ENCODE peak calls at places on chromosomes 4 and X, in ten cellular contexts. One of them, this sample, is unnamed.
A peak's percentile ranks its signal among the peaks of the same experiment; 100 is the strongest.

GRCh38 chrX:73577368-73577767 is 14.4 kb downstream of the CHIC1 start:
- DNase-seq in adipocyte: peak; percentile 46
- DNase-seq in PC-9: peak; percentile 78
- DNase-seq in neuronal stem cell: peak; percentile 21
- DNase-seq in left kidney: peak; percentile 59
- DNase-seq in bronchial epithelial cell: peak; percentile 89
- DNase-seq in activated gamma-delta T cell treated with Interleukin-2 at 50 U/mL for 16 hours: no peak
- DNase-seq in cardiac muscle cell: peak; percentile 69
- DNase-seq in psoas muscle: no peak
- DNase-seq in effector memory CD8-positive, alpha-beta T cell: no peak
- DNase-seq in this sample: peak; percentile 66

GRCh38 chr4:71243434-71243833 is 95.4 kb upstream of the SLC4A4 start:
- DNase-seq in psoas muscle: no peak
- DNase-seq in effector memory CD8-positive, alpha-beta T cell: no peak
- DNase-seq in activated gamma-delta T cell treated with Interleukin-2 at 50 U/mL for 16 hours: no peak
- DNase-seq in left kidney: no peak
- DNase-seq in bronchial epithelial cell: no peak
- DNase-seq in adipocyte: no peak
- DNase-seq in cardiac muscle cell: no peak
- DNase-seq in PC-9: no peak
- DNase-seq in neuronal stem cell: no peak
- DNase-seq in this sample: no peak

GRCh38 chrX:53279296-53280237 is 1.8 kb downstream of the IQSEC2 start:
- DNase-seq in left kidney: no peak
- DNase-seq in neuronal stem cell: no peak
- DNase-seq in adipocyte: no peak
- DNase-seq in effector memory CD8-positive, alpha-beta T cell: no peak
- DNase-seq in psoas muscle: no peak
- DNase-seq in PC-9: no peak
- DNase-seq in cardiac muscle cell: no peak
- DNase-seq in bronchial epithelial cell: no peak
- DNase-seq in activated gamma-delta T cell treated with Interleukin-2 at 50 U/mL for 16 hours: no peak
- DNase-seq in this sample: no peak

GRCh38 chrX:16278927-16279326 is 111.6 kb downstream of the MAGEB17 start:
- DNase-seq in bronchial epithelial cell: no peak
- DNase-seq in activated gamma-delta T cell treated with Interleukin-2 at 50 U/mL for 16 hours: no peak
- DNase-seq in neuronal stem cell: no peak
- DNase-seq in psoas muscle: no peak
- DNase-seq in left kidney: no peak
- DNase-seq in effector memory CD8-positive, alpha-beta T cell: no peak
- DNase-seq in cardiac muscle cell: no peak
- DNase-seq in adipocyte: no peak
- DNase-seq in PC-9: no peak
- DNase-seq in this sample: no peak

GRCh38 chr4:40173470-40173875 is 23.4 kb upstream of the RHOH start:
- DNase-seq in left kidney: no peak
- DNase-seq in PC-9: no peak
- DNase-seq in bronchial epithelial cell: no peak
- DNase-seq in neuronal stem cell: no peak
- DNase-seq in adipocyte: no peak
- DNase-seq in effector memory CD8-positive, alpha-beta T cell: no peak
- DNase-seq in cardiac muscle cell: peak; percentile 21
- DNase-seq in activated gamma-delta T cell treated with Interleukin-2 at 50 U/mL for 16 hours: no peak
- DNase-seq in psoas muscle: no peak
- DNase-seq in this sample: peak; percentile 6

GRCh38 chr4:24282446-24282845 is 301.9 kb downstream of the DHX15 start:
- DNase-seq in psoas muscle: no peak
- DNase-seq in bronchial epithelial cell: no peak
- DNase-seq in neuronal stem cell: no peak
- DNase-seq in activated gamma-delta T cell treated with Interleukin-2 at 50 U/mL for 16 hours: no peak
- DNase-seq in adipocyte: no peak
- DNase-seq in PC-9: no peak
- DNase-seq in effector memory CD8-positive, alpha-beta T cell: no peak
- DNase-seq in left kidney: no peak
- DNase-seq in cardiac muscle cell: no peak
- DNase-seq in this sample: no peak

GRCh38 chr4:119300072-119300387 is 21.9 kb downstream of the FABP2 start:
- DNase-seq in psoas muscle: peak; percentile 43
- DNase-seq in activated gamma-delta T cell treated with Interleukin-2 at 50 U/mL for 16 hours: peak; percentile 21
- DNase-seq in neuronal stem cell: no peak
- DNase-seq in effector memory CD8-positive, alpha-beta T cell: peak; percentile 31
- DNase-seq in left kidney: peak; percentile 83
- DNase-seq in cardiac muscle cell: peak; percentile 75
- DNase-seq in bronchial epithelial cell: peak; percentile 32
- DNase-seq in adipocyte: peak; percentile 81
- DNase-seq in PC-9: no peak
- DNase-seq in this sample: peak; percentile 64

GRCh38 chr4:151259752-151260151 is 17.2 kb upstream of the PRSS48 start:
- DNase-seq in PC-9: no peak
- DNase-seq in bronchial epithelial cell: no peak
- DNase-seq in psoas muscle: no peak
- DNase-seq in cardiac muscle cell: no peak
- DNase-seq in activated gamma-delta T cell treated with Interleukin-2 at 50 U/mL for 16 hours: no peak
- DNase-seq in neuronal stem cell: no peak
- DNase-seq in effector memory CD8-positive, alpha-beta T cell: no peak
- DNase-seq in left kidney: no peak
- DNase-seq in adipocyte: no peak
- DNase-seq in this sample: no peak

GRCh38 chr4:48343531-48343930 is 2.2 kb downstream of the SLAIN2 start:
- DNase-seq in effector memory CD8-positive, alpha-beta T cell: no peak
- DNase-seq in psoas muscle: no peak
- DNase-seq in activated gamma-delta T cell treated with Interleukin-2 at 50 U/mL for 16 hours: no peak
- DNase-seq in bronchial epithelial cell: no peak
- DNase-seq in cardiac muscle cell: peak; percentile 40
- DNase-seq in neuronal stem cell: no peak
- DNase-seq in PC-9: no peak
- DNase-seq in adipocyte: peak; percentile 51
- DNase-seq in left kidney: peak; percentile 21
- DNase-seq in this sample: peak; percentile 39

GRCh38 chr4:107831140-107831539 is 6.4 kb downstream of the SGMS2 start:
- DNase-seq in cardiac muscle cell: no peak
- DNase-seq in effector memory CD8-positive, alpha-beta T cell: no peak
- DNase-seq in activated gamma-delta T cell treated with Interleukin-2 at 50 U/mL for 16 hours: no peak
- DNase-seq in adipocyte: no peak
- DNase-seq in bronchial epithelial cell: peak; percentile 64
- DNase-seq in left kidney: no peak
- DNase-seq in psoas muscle: no peak
- DNase-seq in neuronal stem cell: no peak
- DNase-seq in PC-9: no peak
- DNase-seq in this sample: no peak

GRCh38 chr4:6705638-6706037 is 4.0 kb downstream of the MRFAP1L1 start:
- DNase-seq in cardiac muscle cell: no peak
- DNase-seq in neuronal stem cell: no peak
- DNase-seq in bronchial epithelial cell: no peak
- DNase-seq in left kidney: no peak
- DNase-seq in PC-9: no peak
- DNase-seq in effector memory CD8-positive, alpha-beta T cell: no peak
- DNase-seq in psoas muscle: no peak
- DNase-seq in adipocyte: no peak
- DNase-seq in activated gamma-delta T cell treated with Interleukin-2 at 50 U/mL for 16 hours: no peak
- DNase-seq in this sample: no peak

GRCh38 chrX:14673236-14673635 is 143.9 kb downstream of the GLRA2 start:
- DNase-seq in activated gamma-delta T cell treated with Interleukin-2 at 50 U/mL for 16 hours: no peak
- DNase-seq in psoas muscle: no peak
- DNase-seq in cardiac muscle cell: no peak
- DNase-seq in adipocyte: no peak
- DNase-seq in PC-9: peak; percentile 59
- DNase-seq in bronchial epithelial cell: peak; percentile 29
- DNase-seq in neuronal stem cell: no peak
- DNase-seq in left kidney: no peak
- DNase-seq in effector memory CD8-positive, alpha-beta T cell: no peak
- DNase-seq in this sample: no peak

GRCh38 chrX:38262715-38263620 is 42.3 kb upstream of the SRPX start:
- DNase-seq in activated gamma-delta T cell treated with Interleukin-2 at 50 U/mL for 16 hours: no peak
- DNase-seq in psoas muscle: no peak
- DNase-seq in left kidney: no peak
- DNase-seq in adipocyte: peak; percentile 61
- DNase-seq in neuronal stem cell: no peak
- DNase-seq in cardiac muscle cell: peak; percentile 23
- DNase-seq in effector memory CD8-positive, alpha-beta T cell: no peak
- DNase-seq in bronchial epithelial cell: no peak
- DNase-seq in PC-9: no peak
- DNase-seq in this sample: peak; percentile 62

GRCh38 chr4:149901128-149901527 is 85.5 kb upstream of the IQCM start:
- DNase-seq in PC-9: no peak
- DNase-seq in bronchial epithelial cell: no peak
- DNase-seq in activated gamma-delta T cell treated with Interleukin-2 at 50 U/mL for 16 hours: no peak
- DNase-seq in neuronal stem cell: no peak
- DNase-seq in effector memory CD8-positive, alpha-beta T cell: no peak
- DNase-seq in left kidney: no peak
- DNase-seq in adipocyte: no peak
- DNase-seq in cardiac muscle cell: no peak
- DNase-seq in psoas muscle: no peak
- DNase-seq in this sample: no peak

GRCh38 chr4:95018845-95019244 is 261.1 kb downstream of the BMPR1B start:
- DNase-seq in effector memory CD8-positive, alpha-beta T cell: no peak
- DNase-seq in PC-9: no peak
- DNase-seq in adipocyte: no peak
- DNase-seq in cardiac muscle cell: no peak
- DNase-seq in neuronal stem cell: no peak
- DNase-seq in bronchial epithelial cell: no peak
- DNase-seq in activated gamma-delta T cell treated with Interleukin-2 at 50 U/mL for 16 hours: no peak
- DNase-seq in left kidney: no peak
- DNase-seq in psoas muscle: no peak
- DNase-seq in this sample: no peak

GRCh38 chrX:19549838-19550237 is 34.5 kb upstream of the MAP3K15 start:
- DNase-seq in left kidney: no peak
- DNase-seq in PC-9: no peak
- DNase-seq in adipocyte: no peak
- DNase-seq in bronchial epithelial cell: no peak
- DNase-seq in psoas muscle: no peak
- DNase-seq in neuronal stem cell: no peak
- DNase-seq in effector memory CD8-positive, alpha-beta T cell: no peak
- DNase-seq in cardiac muscle cell: no peak
- DNase-seq in activated gamma-delta T cell treated with Interleukin-2 at 50 U/mL for 16 hours: no peak
- DNase-seq in this sample: no peak

GRCh38 chrX:150544222-150544787 is 24.1 kb upstream of the MTM1 start:
- DNase-seq in activated gamma-delta T cell treated with Interleukin-2 at 50 U/mL for 16 hours: no peak
- DNase-seq in PC-9: no peak
- DNase-seq in effector memory CD8-positive, alpha-beta T cell: no peak
- DNase-seq in neuronal stem cell: no peak
- DNase-seq in adipocyte: no peak
- DNase-seq in psoas muscle: no peak
- DNase-seq in bronchial epithelial cell: no peak
- DNase-seq in left kidney: peak; percentile 11
- DNase-seq in cardiac muscle cell: peak; percentile 17
- DNase-seq in this sample: no peak

This sample was measured in fibroblast of the aortic adventitia.